ENCODE peak calls at places on chromosomes 2 and 18, in five cellular contexts. U is K562, V is GM12878, M is H1, C is HepG2. K is an unnamed sample.

GRCh38 chr2:224545884-224546644 is 39.1 kb downstream of the CUL3 start:
- DNase-seq in M (no peak), V (no peak), C (no peak), U (no peak), K (no peak)

GRCh38 chr2:46776687-46777327 is 138.8 kb downstream of the MCFD2 start:
- DNase-seq in M (no peak), C (peak), U (peak), V (no peak), K (peak)

GRCh38 chr2:199977984-199978415 is 22.6 kb downstream of the MAIP1 start:
- DNase-seq in C (peak), V (peak), M (no peak), U (no peak), K (no peak)

GRCh38 chr2:36357506-36358316 is 2.1 kb downstream of the CRIM1 start:
- DNase-seq in V (no peak), M (no peak), C (peak), U (no peak), K (peak)

GRCh38 chr2:225270861-225271260 is 128.6 kb upstream of the NYAP2 start:
- DNase-seq in U (peak), C (no peak), M (no peak), V (peak), K (peak)

GRCh38 chr18:61948196-61948800 is 55.5 kb upstream of the RNF152 start:
- DNase-seq in V (no peak), U (no peak), C (no peak), M (no peak), K (no peak)

GRCh38 chr18:7568426-7568825 is 1.3 kb downstream of the PTPRM start:
- DNase-seq in V (no peak), M (no peak), U (no peak), C (peak), K (peak)

GRCh38 chr18:74541703-74542555 is 7.6 kb downstream of the CNDP1 start:
- DNase-seq in C (peak), V (no peak), M (no peak), U (no peak), K (no peak)

GRCh38 chr2:150023044-150023443 is 435.5 kb upstream of the MMADHC start:
- DNase-seq in U (no peak), V (no peak), C (no peak), M (no peak), K (no peak)

GRCh38 chr2:14197293-14197692 is 435.2 kb upstream of the LRATD1 start:
- DNase-seq in V (no peak), C (no peak), U (no peak), M (no peak), K (no peak)

GRCh38 chr2:12714391-12715221 is 2.1 kb upstream of the TRIB2 start:
- DNase-seq in U (no peak), V (no peak), C (no peak), M (no peak), K (no peak)

GRCh38 chr2:85791704-85792565 is 38.1 kb downstream of the ATOH8 start:
- DNase-seq in M (no peak), V (no peak), C (no peak), U (no peak), K (no peak)

GRCh38 chr2:168495524-168495923 is 39.5 kb downstream of the CERS6 start:
- DNase-seq in U (no peak), C (no peak), V (peak), M (no peak), K (no peak)

GRCh38 chr2:112606567-112606966 is 22.2 kb downstream of the CHCHD5 start:
- DNase-seq in U (no peak), M (no peak), C (no peak), V (no peak), K (no peak)

GRCh38 chr2:229344151-229344551 is 73.1 kb upstream of the PID1 start:
- DNase-seq in V (no peak), C (no peak), U (no peak), M (no peak), K (no peak)

GRCh38 chr2:8312221-8312620 is 369.6 kb upstream of the ID2 start:
- DNase-seq in V (no peak), U (no peak), C (no peak), M (no peak), K (no peak)

GRCh38 chr2:54760310-54760709 is 36.8 kb downstream of the EML6 start:
- DNase-seq in M (no peak), V (no peak), C (no peak), U (no peak), K (no peak)

GRCh38 chr2:43075054-43075593 is 151.3 kb downstream of the ZFP36L2 start:
- DNase-seq in C (peak), M (no peak), U (no peak), V (no peak), K (peak)

GRCh38 chr2:151872468-151872867 is 44.2 kb upstream of the ARL5A start:
- DNase-seq in V (no peak), M (no peak), U (no peak), C (no peak), K (no peak)

GRCh38 chr2:66899648-66900047 is 464.7 kb downstream of the MEIS1 start:
- DNase-seq in U (no peak), C (no peak), M (no peak), V (no peak), K (no peak)

GRCh38 chr2:10194021-10194820 is 71.7 kb downstream of the RRM2 start:
- DNase-seq in M (no peak), U (no peak), C (no peak), V (no peak), K (peak)

GRCh38 chr2:237901932-237902846 is 42.8 kb downstream of the RAMP1 start:
- DNase-seq in M (no peak), U (no peak), C (no peak), V (no peak), K (no peak)

GRCh38 chr2:128301501-128301966 is 17.1 kb downstream of the HS6ST1 start:
- DNase-seq in M (no peak), C (no peak), U (no peak), V (no peak), K (no peak)

GRCh38 chr18:74579704-74580103 is 18.0 kb upstream of the ZNF407 start:
- DNase-seq in C (no peak), V (no peak), U (no peak), M (no peak), K (no peak)

GRCh38 chr2:149129433-149129832 is 90.9 kb downstream of the LYPD6B start:
- DNase-seq in M (no peak), U (no peak), C (no peak), V (no peak), K (no peak)

GRCh38 chr2:41947701-41948396 is 100.0 kb upstream of the PKDCC start:
- DNase-seq in M (no peak), C (no peak), U (peak), V (no peak), K (peak)

DNA sequence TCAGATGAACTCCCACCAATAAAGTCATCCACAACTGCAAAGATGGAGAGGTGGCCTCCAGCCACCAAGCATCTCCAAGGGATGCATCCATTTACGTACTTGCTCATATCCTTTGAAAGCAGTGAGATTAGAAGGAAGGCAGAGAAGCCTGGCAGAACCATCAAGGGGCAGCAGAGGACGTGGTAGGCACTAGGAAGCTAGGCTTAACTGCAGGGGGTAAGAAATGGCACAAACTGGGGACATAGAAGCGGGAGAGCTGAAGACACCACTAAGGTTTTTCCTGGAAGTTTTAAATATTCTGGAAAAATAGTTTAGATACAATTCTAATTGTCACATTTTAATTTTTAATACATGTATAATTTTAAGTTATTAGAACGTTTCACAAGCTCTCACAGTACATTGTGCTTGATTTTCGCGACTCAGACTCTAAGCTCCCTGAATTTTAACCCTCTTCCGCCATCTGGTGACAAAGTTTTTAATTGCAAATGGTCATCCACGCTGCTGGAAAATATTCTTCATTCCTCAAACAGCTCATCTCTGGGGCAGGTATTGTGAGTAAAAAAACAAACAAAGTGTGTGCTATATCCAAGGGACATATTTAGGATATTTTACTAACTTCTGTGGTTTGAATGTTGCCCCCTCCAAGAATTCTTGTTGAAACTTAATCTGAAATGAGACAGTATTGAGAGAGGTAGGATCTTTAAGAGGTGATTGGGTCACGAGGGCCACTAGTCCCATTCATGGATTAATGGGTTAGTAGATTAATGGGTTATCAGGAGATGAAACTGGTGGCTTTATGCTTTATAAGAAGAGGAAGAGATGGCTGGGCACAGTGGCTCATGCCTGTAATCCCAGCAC is 1.6 kb upstream of the PSTPIP2 start:
- DNase-seq in U (peak), M (no peak), C (peak), V (no peak), K (peak)
- TF ChIP-seq GABPA in U (no peak), M (no peak), C (no peak), V (no peak), K (no peak)

GRCh38 chr2:218235017-218235416 is 18.0 kb downstream of the ARPC2 start:
- DNase-seq in C (no peak), V (no peak), U (no peak), M (no peak), K (no peak)
- H3K27ac ChIP-seq in C (no peak), V (no peak), U (no peak), M (no peak), K (no peak)

GRCh38 chr2:203913947-203914346 is 22.6 kb upstream of the ICOS start:
- DNase-seq in C (peak), M (no peak), V (no peak), U (peak), K (no peak)

GRCh38 chr2:203905661-203906060 is 30.9 kb upstream of the ICOS start:
- DNase-seq in U (no peak), M (no peak), C (no peak), V (no peak), K (no peak)

GRCh38 chr2:203908344-203909185 is 28.0 kb upstream of the ICOS start:
- DNase-seq in V (no peak), U (no peak), M (no peak), C (no peak), K (no peak)

GRCh38 chr2:203909946-203910476 is 26.6 kb upstream of the ICOS start:
- DNase-seq in V (no peak), M (no peak), C (no peak), U (no peak), K (no peak)

DNA sequence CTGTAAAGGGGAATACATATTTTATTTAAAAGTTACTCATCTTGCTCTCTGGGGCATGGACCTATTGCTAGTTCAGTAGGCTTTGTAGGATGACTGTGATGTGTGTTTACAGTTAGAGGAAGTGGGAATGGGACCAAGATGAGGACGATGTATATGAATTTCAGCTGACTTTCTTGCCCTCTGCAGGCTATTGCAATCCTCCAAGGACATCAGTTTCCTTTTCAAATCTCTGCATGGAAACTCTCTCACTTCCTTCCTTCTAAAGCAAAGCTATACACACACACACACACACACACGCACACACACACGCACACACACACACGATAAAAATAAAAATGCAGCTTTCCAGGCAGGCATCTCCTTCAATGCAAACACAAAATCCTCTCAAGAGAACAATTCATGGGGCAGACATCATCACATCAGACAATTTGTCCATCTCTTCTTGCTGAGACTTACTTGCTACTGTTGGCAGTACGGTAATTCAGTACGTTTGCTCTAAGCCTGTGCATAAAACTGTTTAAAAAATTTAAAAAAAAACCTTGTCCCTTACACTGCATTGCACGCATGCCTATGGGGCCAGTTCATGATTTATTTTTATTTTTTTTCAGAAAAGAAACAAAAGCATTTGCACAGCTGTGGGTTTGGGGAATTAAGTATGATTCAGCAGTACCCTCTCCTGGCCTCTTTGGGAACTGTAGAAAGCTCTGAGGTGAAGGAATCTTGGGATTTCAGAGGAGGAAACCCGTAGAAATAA is 27.2 kb upstream of the ICOS start:
- DNase-seq in C (peak), V (no peak), U (no peak), M (no peak), K (peak)
- H3K9ac ChIP-seq in C (peak), V (no peak), U (no peak), M (no peak), K (no peak)

DNA sequence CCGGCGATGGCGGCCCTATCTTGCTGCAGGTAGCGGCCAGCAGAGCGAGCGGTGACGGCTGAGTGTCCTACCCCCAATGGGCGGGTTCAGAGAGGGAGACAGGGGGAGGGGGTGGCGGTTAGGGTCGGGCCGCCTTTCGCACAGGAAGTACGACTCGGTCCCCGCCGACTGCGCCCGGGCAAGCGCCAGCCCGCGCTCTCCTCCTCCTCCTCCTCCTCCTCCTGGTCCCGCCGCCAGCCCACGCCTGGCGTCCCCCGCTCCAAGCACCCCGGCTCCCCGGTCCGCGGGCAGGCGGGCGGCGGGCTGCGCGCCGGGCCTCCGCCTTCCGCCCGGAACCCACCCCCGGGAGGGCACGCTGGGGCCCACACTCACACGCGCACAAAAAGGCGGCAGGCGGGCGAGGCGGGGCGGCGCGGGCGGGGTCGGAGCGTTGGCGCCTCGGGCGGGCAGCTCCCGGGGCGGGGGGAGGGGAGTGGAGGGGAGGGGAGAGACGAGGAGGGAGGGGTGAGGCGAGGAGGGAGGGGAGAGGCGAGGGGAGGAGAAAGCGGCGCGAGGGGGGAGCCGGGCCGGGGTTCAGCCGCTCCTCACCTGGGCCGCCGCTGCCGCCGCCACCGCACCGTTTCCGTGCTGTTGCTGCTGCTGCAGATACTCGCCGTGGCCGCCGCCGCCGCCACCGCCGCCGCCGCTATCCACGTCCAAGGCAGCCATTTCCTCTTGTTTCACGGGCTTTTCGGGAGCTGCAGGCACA is 1.2 kb downstream of the SP3 start:
- DNase-seq in C (peak), U (peak), M (peak), V (peak), K (peak)
- TF ChIP-seq GABPA in C (peak), U (peak), M (no peak), V (no peak), K (peak)

DNA sequence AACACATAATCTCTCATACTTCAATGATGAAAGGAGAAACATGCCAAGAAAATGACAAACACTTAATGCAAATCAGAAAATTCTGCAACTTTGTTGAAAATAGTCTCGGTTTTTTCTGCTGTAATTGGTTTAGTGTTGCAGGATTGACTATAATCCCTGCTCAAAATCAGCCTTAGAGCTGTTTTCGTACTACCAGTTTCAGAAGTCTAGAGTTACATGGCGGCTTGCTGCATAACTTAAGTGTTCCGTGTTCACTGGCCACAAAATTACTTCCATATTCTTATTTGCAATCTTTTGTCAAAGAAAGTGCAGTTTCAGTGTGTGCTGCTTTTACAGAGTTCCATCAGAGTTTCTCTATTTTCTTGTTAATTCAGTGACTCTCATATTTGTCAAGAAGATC is 48.9 kb upstream of the ITGAV start:
- DNase-seq in V (no peak), M (no peak), U (no peak), C (no peak), K (no peak)
- H3K27ac ChIP-seq in V (no peak), M (no peak), U (no peak), C (no peak), K (peak)

GRCh38 chr2:241040811-241041334 is 42.5 kb downstream of the SNED1 start:
- DNase-seq in U (no peak), M (no peak), V (no peak), C (no peak), K (no peak)
- H3K9ac ChIP-seq in U (no peak), M (no peak), V (no peak), C (no peak), K (no peak)

GRCh38 chr18:34991152-34991551 is 50.1 kb upstream of the MAPRE2 start:
- DNase-seq in V (no peak), M (no peak), C (no peak), U (no peak), K (no peak)

GRCh38 chr18:34993289-34993688 is 47.9 kb upstream of the MAPRE2 start:
- DNase-seq in M (no peak), V (no peak), C (no peak), U (no peak), K (no peak)

GRCh38 chr18:34985963-34986362 is 55.2 kb upstream of the MAPRE2 start:
- DNase-seq in U (no peak), M (no peak), V (no peak), C (no peak), K (no peak)

GRCh38 chr18:34991561-34991960 is 49.7 kb upstream of the MAPRE2 start:
- DNase-seq in U (no peak), V (no peak), M (no peak), C (no peak), K (no peak)

GRCh38 chr18:34990571-34990970 is 50.6 kb upstream of the MAPRE2 start:
- DNase-seq in U (no peak), M (no peak), V (no peak), C (no peak), K (no peak)
- TF ChIP-seq GABPA in U (no peak), M (no peak), V (no peak), C (no peak), K (no peak)

DNA sequence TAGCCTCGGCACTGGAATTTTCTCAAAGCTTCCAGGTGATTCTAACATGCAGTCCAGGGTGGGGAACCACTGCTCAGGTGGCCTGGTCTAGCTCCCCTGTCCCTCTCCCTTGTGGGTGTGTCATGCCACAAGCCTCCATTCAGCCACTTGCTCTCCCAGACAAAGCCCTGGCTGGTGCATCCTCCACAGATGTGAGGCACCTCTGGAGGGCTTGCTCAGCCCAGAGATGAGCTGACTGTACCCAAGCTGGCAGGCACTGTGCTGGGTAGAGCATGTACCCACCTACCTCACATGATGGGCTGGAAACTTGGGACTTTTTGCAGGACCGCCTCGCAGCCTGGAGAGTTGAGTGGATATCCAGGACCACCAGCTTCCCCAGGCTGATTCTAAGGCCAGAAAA is 88.1 kb downstream of the ZBTB7C start:
- DNase-seq in M (no peak), U (no peak), V (no peak), C (no peak), K (no peak)
- H3K27ac ChIP-seq in M (no peak), U (no peak), V (no peak), C (no peak), K (peak)

K was measured in SK-N-SH.